ENCODE peak calls at places on chromosomes 16 and 17, in ten cellular contexts. One of them, this sample, is unnamed.

GRCh38 chr16:82177555-82177954 is 7.5 kb upstream of the MPHOSPH6 start:
- DNase-seq in bronchial epithelial cell: no peak
- DNase-seq in kidney epithelial cell: no peak
- DNase-seq in mucosa of descending colon: no peak
- DNase-seq in lower leg skin: no peak
- DNase-seq in heart right ventricle: no peak
- DNase-seq in MG63: no peak
- DNase-seq in cardiac muscle cell: no peak
- DNase-seq in choroid plexus epithelial cell: no peak
- DNase-seq in fibroblast of pulmonary artery: no peak
- DNase-seq in this sample: no peak

GRCh38 chr16:67279296-67280089 is at the start of gene PLEKHG4:
- DNase-seq in cardiac muscle cell: peak
- DNase-seq in bronchial epithelial cell: peak
- DNase-seq in kidney epithelial cell: no peak
- DNase-seq in fibroblast of pulmonary artery: peak
- DNase-seq in lower leg skin: peak
- DNase-seq in heart right ventricle: peak
- DNase-seq in choroid plexus epithelial cell: peak
- DNase-seq in mucosa of descending colon: peak
- DNase-seq in MG63: peak
- DNase-seq in this sample: peak

GRCh38 chr16:13957197-13958078 is 37.5 kb downstream of the ERCC4 start:
- DNase-seq in cardiac muscle cell: no peak
- DNase-seq in bronchial epithelial cell: peak
- DNase-seq in mucosa of descending colon: peak
- DNase-seq in MG63: peak
- DNase-seq in heart right ventricle: peak
- DNase-seq in kidney epithelial cell: peak
- DNase-seq in lower leg skin: peak
- DNase-seq in choroid plexus epithelial cell: peak
- DNase-seq in fibroblast of pulmonary artery: peak
- DNase-seq in this sample: peak

GRCh38 chr17:66343531-66344078 is 41.2 kb downstream of the PRKCA start:
- DNase-seq in heart right ventricle: no peak
- DNase-seq in lower leg skin: no peak
- DNase-seq in kidney epithelial cell: no peak
- DNase-seq in cardiac muscle cell: no peak
- DNase-seq in choroid plexus epithelial cell: peak
- DNase-seq in bronchial epithelial cell: peak
- DNase-seq in MG63: no peak
- DNase-seq in mucosa of descending colon: no peak
- DNase-seq in fibroblast of pulmonary artery: peak
- DNase-seq in this sample: no peak

GRCh38 chr17:35889241-35889640 is 9.1 kb upstream of the CCL5 start:
- DNase-seq in fibroblast of pulmonary artery: no peak
- DNase-seq in bronchial epithelial cell: no peak
- DNase-seq in MG63: no peak
- DNase-seq in heart right ventricle: no peak
- DNase-seq in mucosa of descending colon: no peak
- DNase-seq in choroid plexus epithelial cell: no peak
- DNase-seq in kidney epithelial cell: no peak
- DNase-seq in lower leg skin: no peak
- DNase-seq in cardiac muscle cell: no peak
- DNase-seq in this sample: no peak

GRCh38 chr16:76035689-76036088 is 241.5 kb upstream of the CNTNAP4 start:
- DNase-seq in fibroblast of pulmonary artery: no peak
- DNase-seq in lower leg skin: no peak
- DNase-seq in cardiac muscle cell: no peak
- DNase-seq in heart right ventricle: no peak
- DNase-seq in bronchial epithelial cell: no peak
- DNase-seq in mucosa of descending colon: no peak
- DNase-seq in kidney epithelial cell: no peak
- DNase-seq in choroid plexus epithelial cell: no peak
- DNase-seq in MG63: no peak
- DNase-seq in this sample: no peak

GRCh38 chr16:87407511-87408112 is 15.5 kb downstream of the MAP1LC3B start:
- DNase-seq in bronchial epithelial cell: peak
- DNase-seq in cardiac muscle cell: no peak
- DNase-seq in choroid plexus epithelial cell: no peak
- DNase-seq in fibroblast of pulmonary artery: peak
- DNase-seq in mucosa of descending colon: peak
- DNase-seq in kidney epithelial cell: no peak
- DNase-seq in heart right ventricle: no peak
- DNase-seq in lower leg skin: peak
- DNase-seq in MG63: no peak
- DNase-seq in this sample: peak

GRCh38 chr17:45393477-45393876 is 39.2 kb downstream of the ARHGAP27 start:
- DNase-seq in bronchial epithelial cell: no peak
- DNase-seq in lower leg skin: no peak
- DNase-seq in cardiac muscle cell: no peak
- DNase-seq in fibroblast of pulmonary artery: no peak
- DNase-seq in mucosa of descending colon: no peak
- DNase-seq in kidney epithelial cell: no peak
- DNase-seq in heart right ventricle: no peak
- DNase-seq in MG63: no peak
- DNase-seq in choroid plexus epithelial cell: no peak
- DNase-seq in this sample: no peak

GRCh38 chr17:82230627-82231311 is 1.9 kb downstream of the SLC16A3 start:
- DNase-seq in choroid plexus epithelial cell: peak
- DNase-seq in MG63: peak
- DNase-seq in cardiac muscle cell: peak
- DNase-seq in kidney epithelial cell: no peak
- DNase-seq in mucosa of descending colon: peak
- DNase-seq in fibroblast of pulmonary artery: peak
- DNase-seq in heart right ventricle: peak
- DNase-seq in lower leg skin: no peak
- DNase-seq in bronchial epithelial cell: peak
- DNase-seq in this sample: peak

GRCh38 chr17:76498886-76499667 is 2.1 kb downstream of the RHBDF2 start:
- DNase-seq in bronchial epithelial cell: peak
- DNase-seq in heart right ventricle: no peak
- DNase-seq in choroid plexus epithelial cell: no peak
- DNase-seq in cardiac muscle cell: no peak
- DNase-seq in lower leg skin: no peak
- DNase-seq in fibroblast of pulmonary artery: no peak
- DNase-seq in kidney epithelial cell: no peak
- DNase-seq in MG63: peak
- DNase-seq in mucosa of descending colon: no peak
- DNase-seq in this sample: no peak

GRCh38 chr16:75043175-75043937 is 44.5 kb downstream of the ZNRF1 start:
- DNase-seq in bronchial epithelial cell: no peak
- DNase-seq in mucosa of descending colon: no peak
- DNase-seq in MG63: no peak
- DNase-seq in lower leg skin: no peak
- DNase-seq in heart right ventricle: no peak
- DNase-seq in choroid plexus epithelial cell: no peak
- DNase-seq in kidney epithelial cell: no peak
- DNase-seq in cardiac muscle cell: no peak
- DNase-seq in fibroblast of pulmonary artery: no peak
- DNase-seq in this sample: no peak

GRCh38 chr17:53792997-53793396 is 29.7 kb upstream of the KIF2B start:
- DNase-seq in kidney epithelial cell: no peak
- DNase-seq in cardiac muscle cell: no peak
- DNase-seq in choroid plexus epithelial cell: no peak
- DNase-seq in lower leg skin: no peak
- DNase-seq in mucosa of descending colon: no peak
- DNase-seq in bronchial epithelial cell: no peak
- DNase-seq in fibroblast of pulmonary artery: no peak
- DNase-seq in heart right ventricle: no peak
- DNase-seq in MG63: no peak
- DNase-seq in this sample: no peak
- H3K4me3 ChIP-seq in kidney epithelial cell: no peak
- H3K4me3 ChIP-seq in cardiac muscle cell: no peak
- H3K4me3 ChIP-seq in choroid plexus epithelial cell: no peak
- H3K4me3 ChIP-seq in lower leg skin: no peak
- H3K4me3 ChIP-seq in mucosa of descending colon: no peak
- H3K4me3 ChIP-seq in bronchial epithelial cell: no peak
- H3K4me3 ChIP-seq in fibroblast of pulmonary artery: no peak
- H3K4me3 ChIP-seq in heart right ventricle: no peak
- H3K4me3 ChIP-seq in MG63: no peak
- H3K4me3 ChIP-seq in this sample: no peak

GRCh38 chr16:4309102-4309832 is 6.6 kb upstream of the GLIS2 start:
- DNase-seq in lower leg skin: no peak
- DNase-seq in choroid plexus epithelial cell: no peak
- DNase-seq in mucosa of descending colon: no peak
- DNase-seq in MG63: no peak
- DNase-seq in heart right ventricle: no peak
- DNase-seq in bronchial epithelial cell: no peak
- DNase-seq in fibroblast of pulmonary artery: no peak
- DNase-seq in cardiac muscle cell: no peak
- DNase-seq in kidney epithelial cell: no peak
- DNase-seq in this sample: no peak
- H3K4me3 ChIP-seq in lower leg skin: no peak
- H3K4me3 ChIP-seq in choroid plexus epithelial cell: no peak
- H3K4me3 ChIP-seq in mucosa of descending colon: no peak
- H3K4me3 ChIP-seq in MG63: no peak
- H3K4me3 ChIP-seq in heart right ventricle: no peak
- H3K4me3 ChIP-seq in bronchial epithelial cell: no peak
- H3K4me3 ChIP-seq in fibroblast of pulmonary artery: no peak
- H3K4me3 ChIP-seq in cardiac muscle cell: no peak
- H3K4me3 ChIP-seq in kidney epithelial cell: no peak
- H3K4me3 ChIP-seq in this sample: no peak

GRCh38 chr16:19086322-19087199 is 19.1 kb downstream of the COQ7 start:
- DNase-seq in lower leg skin: peak
- DNase-seq in heart right ventricle: peak
- DNase-seq in kidney epithelial cell: no peak
- DNase-seq in choroid plexus epithelial cell: peak
- DNase-seq in mucosa of descending colon: peak
- DNase-seq in MG63: peak
- DNase-seq in cardiac muscle cell: peak
- DNase-seq in fibroblast of pulmonary artery: peak
- DNase-seq in bronchial epithelial cell: peak
- DNase-seq in this sample: peak
- H3K4me3 ChIP-seq in lower leg skin: no peak
- H3K4me3 ChIP-seq in heart right ventricle: peak
- H3K4me3 ChIP-seq in kidney epithelial cell: peak
- H3K4me3 ChIP-seq in choroid plexus epithelial cell: peak
- H3K4me3 ChIP-seq in mucosa of descending colon: no peak
- H3K4me3 ChIP-seq in MG63: peak
- H3K4me3 ChIP-seq in cardiac muscle cell: no peak
- H3K4me3 ChIP-seq in fibroblast of pulmonary artery: peak
- H3K4me3 ChIP-seq in bronchial epithelial cell: peak
- H3K4me3 ChIP-seq in this sample: peak

DNA sequence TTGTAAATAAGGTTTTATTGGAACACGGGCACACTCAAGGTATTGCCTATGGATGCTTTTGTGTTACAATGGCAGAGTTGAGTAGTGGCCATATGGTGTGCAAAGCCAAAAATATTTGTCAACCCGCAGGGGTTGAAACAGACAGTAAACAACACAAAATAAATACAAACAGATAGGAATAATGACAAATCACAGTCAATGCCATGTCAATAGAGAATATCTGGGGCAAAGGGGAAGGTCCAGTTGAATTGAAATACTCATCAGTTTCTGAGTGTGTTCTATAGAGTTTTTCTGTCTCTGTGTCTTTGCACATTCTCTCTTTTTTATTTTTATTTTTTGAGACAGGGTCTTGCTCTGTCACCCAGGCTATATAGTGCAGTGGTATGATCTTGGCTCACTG is 37.5 kb downstream of the PITPNC1 start:
- DNase-seq in lower leg skin: no peak
- DNase-seq in heart right ventricle: no peak
- DNase-seq in mucosa of descending colon: no peak
- DNase-seq in fibroblast of pulmonary artery: no peak
- DNase-seq in MG63: no peak
- DNase-seq in bronchial epithelial cell: no peak
- DNase-seq in choroid plexus epithelial cell: no peak
- DNase-seq in cardiac muscle cell: no peak
- DNase-seq in kidney epithelial cell: no peak
- DNase-seq in this sample: no peak
- H3K4me3 ChIP-seq in lower leg skin: no peak
- H3K4me3 ChIP-seq in heart right ventricle: no peak
- H3K4me3 ChIP-seq in mucosa of descending colon: no peak
- H3K4me3 ChIP-seq in fibroblast of pulmonary artery: no peak
- H3K4me3 ChIP-seq in MG63: no peak
- H3K4me3 ChIP-seq in bronchial epithelial cell: no peak
- H3K4me3 ChIP-seq in choroid plexus epithelial cell: no peak
- H3K4me3 ChIP-seq in cardiac muscle cell: no peak
- H3K4me3 ChIP-seq in kidney epithelial cell: no peak
- H3K4me3 ChIP-seq in this sample: no peak

GRCh38 chr17:14010999-14011692 is 58.2 kb upstream of the COX10 start:
- DNase-seq in MG63: no peak
- DNase-seq in lower leg skin: no peak
- DNase-seq in fibroblast of pulmonary artery: no peak
- DNase-seq in bronchial epithelial cell: no peak
- DNase-seq in mucosa of descending colon: no peak
- DNase-seq in cardiac muscle cell: no peak
- DNase-seq in kidney epithelial cell: no peak
- DNase-seq in heart right ventricle: no peak
- DNase-seq in choroid plexus epithelial cell: no peak
- DNase-seq in this sample: no peak

GRCh38 chr17:14016858-14017257 is 52.4 kb upstream of the COX10 start:
- DNase-seq in fibroblast of pulmonary artery: no peak
- DNase-seq in choroid plexus epithelial cell: no peak
- DNase-seq in bronchial epithelial cell: no peak
- DNase-seq in MG63: no peak
- DNase-seq in kidney epithelial cell: no peak
- DNase-seq in mucosa of descending colon: no peak
- DNase-seq in lower leg skin: no peak
- DNase-seq in cardiac muscle cell: no peak
- DNase-seq in heart right ventricle: no peak
- DNase-seq in this sample: no peak

GRCh38 chr17:14011740-14012405 is 57.4 kb upstream of the COX10 start:
- DNase-seq in heart right ventricle: peak
- DNase-seq in MG63: peak
- DNase-seq in fibroblast of pulmonary artery: no peak
- DNase-seq in cardiac muscle cell: no peak
- DNase-seq in lower leg skin: no peak
- DNase-seq in kidney epithelial cell: no peak
- DNase-seq in choroid plexus epithelial cell: no peak
- DNase-seq in mucosa of descending colon: no peak
- DNase-seq in bronchial epithelial cell: no peak
- DNase-seq in this sample: peak

GRCh38 chr17:14015286-14015685 is 54.0 kb upstream of the COX10 start:
- DNase-seq in bronchial epithelial cell: no peak
- DNase-seq in kidney epithelial cell: no peak
- DNase-seq in fibroblast of pulmonary artery: no peak
- DNase-seq in lower leg skin: no peak
- DNase-seq in MG63: no peak
- DNase-seq in cardiac muscle cell: no peak
- DNase-seq in heart right ventricle: no peak
- DNase-seq in mucosa of descending colon: no peak
- DNase-seq in choroid plexus epithelial cell: no peak
- DNase-seq in this sample: no peak

DNA sequence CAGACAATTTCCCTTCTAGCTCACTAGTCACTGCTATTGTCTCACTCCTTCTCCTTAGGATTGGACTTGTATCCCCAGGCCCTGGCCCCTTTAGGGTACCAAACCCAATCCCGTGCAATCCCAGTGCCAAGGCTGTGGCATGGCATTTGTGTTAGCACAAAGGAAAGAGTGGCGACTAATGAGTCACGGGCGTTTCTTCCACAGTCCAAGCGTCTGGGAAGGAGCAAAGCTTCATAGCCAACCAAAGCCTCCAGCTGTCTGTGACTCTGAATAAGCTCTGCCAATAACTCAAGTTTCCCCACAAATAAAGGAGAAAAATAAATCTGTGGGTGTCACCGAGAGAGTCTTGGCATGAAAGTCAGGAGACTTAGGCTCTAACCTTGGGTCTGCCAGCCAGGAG is 54.7 kb upstream of the COX10 start:
- DNase-seq in bronchial epithelial cell: no peak
- DNase-seq in fibroblast of pulmonary artery: peak
- DNase-seq in mucosa of descending colon: no peak
- DNase-seq in MG63: peak
- DNase-seq in choroid plexus epithelial cell: no peak
- DNase-seq in heart right ventricle: no peak
- DNase-seq in lower leg skin: no peak
- DNase-seq in cardiac muscle cell: no peak
- DNase-seq in kidney epithelial cell: no peak
- DNase-seq in this sample: no peak
- H3K4me3 ChIP-seq in bronchial epithelial cell: no peak
- H3K4me3 ChIP-seq in fibroblast of pulmonary artery: no peak
- H3K4me3 ChIP-seq in mucosa of descending colon: no peak
- H3K4me3 ChIP-seq in MG63: no peak
- H3K4me3 ChIP-seq in choroid plexus epithelial cell: no peak
- H3K4me3 ChIP-seq in heart right ventricle: no peak
- H3K4me3 ChIP-seq in lower leg skin: no peak
- H3K4me3 ChIP-seq in cardiac muscle cell: no peak
- H3K4me3 ChIP-seq in kidney epithelial cell: no peak
- H3K4me3 ChIP-seq in this sample: no peak

This sample was measured in left ventricle myocardium inferior.